ENCODE peak calls at places on chromosomes 4 and X, in ten cellular contexts. One of them, this sample, is unnamed. For H3K4me1, the result is how much of the 10 kb centered on the place peaks cover.

GRCh38 chrX:102832661-102833060 is 104.4 kb upstream of the RAB40AL start:
- DNase-seq in ovary: no peak
- DNase-seq in colonic mucosa: no peak
- DNase-seq in SK-N-SH: peak
- DNase-seq in tibial artery: no peak
- DNase-seq in left lung: no peak
- DNase-seq in thyroid gland: peak
- DNase-seq in A549: peak
- DNase-seq in thoracic aorta: no peak
- DNase-seq in prostate gland: no peak
- DNase-seq in this sample: no peak

GRCh38 chr4:110411599-110412011 is 64.3 kb upstream of the ENPEP start:
- DNase-seq in thoracic aorta: no peak
- DNase-seq in SK-N-SH: peak
- DNase-seq in A549: no peak
- DNase-seq in left lung: no peak
- DNase-seq in ovary: no peak
- DNase-seq in thyroid gland: no peak
- DNase-seq in prostate gland: no peak
- DNase-seq in colonic mucosa: peak
- DNase-seq in tibial artery: no peak
- DNase-seq in this sample: peak

GRCh38 chr4:169024762-169025161 is 14.7 kb upstream of the CBR4 start:
- DNase-seq in SK-N-SH: peak
- DNase-seq in thoracic aorta: no peak
- DNase-seq in A549: peak
- DNase-seq in colonic mucosa: no peak
- DNase-seq in thyroid gland: no peak
- DNase-seq in prostate gland: peak
- DNase-seq in tibial artery: no peak
- DNase-seq in left lung: no peak
- DNase-seq in ovary: no peak
- DNase-seq in this sample: no peak

GRCh38 chr4:80471701-80472100 is 136.2 kb downstream of the CFAP299 start:
- DNase-seq in thyroid gland: peak
- DNase-seq in left lung: peak
- DNase-seq in colonic mucosa: peak
- DNase-seq in SK-N-SH: no peak
- DNase-seq in ovary: no peak
- DNase-seq in prostate gland: peak
- DNase-seq in thoracic aorta: no peak
- DNase-seq in tibial artery: no peak
- DNase-seq in A549: no peak
- DNase-seq in this sample: no peak

GRCh38 chr4:99043346-99043745 is 45.2 kb downstream of the ADH5 start:
- DNase-seq in tibial artery: no peak
- DNase-seq in A549: no peak
- DNase-seq in thoracic aorta: no peak
- DNase-seq in thyroid gland: no peak
- DNase-seq in ovary: no peak
- DNase-seq in prostate gland: no peak
- DNase-seq in left lung: no peak
- DNase-seq in SK-N-SH: no peak
- DNase-seq in colonic mucosa: no peak
- DNase-seq in this sample: no peak

GRCh38 chr4:56374956-56375355 is 12.3 kb downstream of the AASDH start:
- DNase-seq in thyroid gland: no peak
- DNase-seq in SK-N-SH: no peak
- DNase-seq in tibial artery: no peak
- DNase-seq in colonic mucosa: no peak
- DNase-seq in thoracic aorta: no peak
- DNase-seq in A549: no peak
- DNase-seq in prostate gland: no peak
- DNase-seq in ovary: no peak
- DNase-seq in left lung: no peak
- DNase-seq in this sample: no peak

GRCh38 chrX:28609917-28610613 is 22.8 kb downstream of the IL1RAPL1 start:
- DNase-seq in thoracic aorta: no peak
- DNase-seq in prostate gland: peak
- DNase-seq in thyroid gland: peak
- DNase-seq in left lung: no peak
- DNase-seq in colonic mucosa: no peak
- DNase-seq in SK-N-SH: no peak
- DNase-seq in A549: no peak
- DNase-seq in ovary: no peak
- DNase-seq in tibial artery: no peak
- DNase-seq in this sample: no peak

GRCh38 chrX:54301516-54301915 is 56.3 kb downstream of the WNK3 start:
- DNase-seq in SK-N-SH: no peak
- DNase-seq in tibial artery: no peak
- DNase-seq in thyroid gland: no peak
- DNase-seq in ovary: no peak
- DNase-seq in left lung: no peak
- DNase-seq in A549: no peak
- DNase-seq in colonic mucosa: no peak
- DNase-seq in prostate gland: no peak
- DNase-seq in thoracic aorta: no peak
- DNase-seq in this sample: no peak

GRCh38 chrX:140389331-140389730 is 115.5 kb downstream of the SOX3 start:
- DNase-seq in prostate gland: no peak
- DNase-seq in colonic mucosa: no peak
- DNase-seq in left lung: no peak
- DNase-seq in tibial artery: no peak
- DNase-seq in thoracic aorta: no peak
- DNase-seq in SK-N-SH: no peak
- DNase-seq in A549: no peak
- DNase-seq in thyroid gland: no peak
- DNase-seq in ovary: no peak
- DNase-seq in this sample: no peak

GRCh38 chr4:5433196-5433595 is 275.2 kb downstream of the EVC2 start:
- DNase-seq in tibial artery: no peak
- DNase-seq in colonic mucosa: no peak
- DNase-seq in prostate gland: no peak
- DNase-seq in A549: no peak
- DNase-seq in thyroid gland: no peak
- DNase-seq in left lung: no peak
- DNase-seq in thoracic aorta: no peak
- DNase-seq in SK-N-SH: no peak
- DNase-seq in ovary: no peak
- DNase-seq in this sample: no peak

GRCh38 chrX:31545726-31546125 is 473.9 kb upstream of the FTHL17 start:
- DNase-seq in colonic mucosa: no peak
- DNase-seq in ovary: no peak
- DNase-seq in thyroid gland: no peak
- DNase-seq in SK-N-SH: no peak
- DNase-seq in prostate gland: no peak
- DNase-seq in A549: no peak
- DNase-seq in thoracic aorta: no peak
- DNase-seq in left lung: no peak
- DNase-seq in tibial artery: no peak
- DNase-seq in this sample: no peak

GRCh38 chr4:126338572-126338971 is 1023.8 kb downstream of the FAT4 start:
- DNase-seq in SK-N-SH: peak
- DNase-seq in thyroid gland: no peak
- DNase-seq in colonic mucosa: no peak
- DNase-seq in thoracic aorta: no peak
- DNase-seq in prostate gland: no peak
- DNase-seq in ovary: no peak
- DNase-seq in tibial artery: no peak
- DNase-seq in left lung: no peak
- DNase-seq in A549: no peak
- DNase-seq in this sample: no peak

GRCh38 chr4:166538491-166539005 is 665.5 kb downstream of the TLL1 start:
- DNase-seq in ovary: no peak
- DNase-seq in thyroid gland: no peak
- DNase-seq in A549: no peak
- DNase-seq in left lung: no peak
- DNase-seq in prostate gland: no peak
- DNase-seq in SK-N-SH: no peak
- DNase-seq in tibial artery: no peak
- DNase-seq in colonic mucosa: no peak
- DNase-seq in thoracic aorta: no peak
- DNase-seq in this sample: no peak

GRCh38 chr4:114015444-114015899 is 36.0 kb upstream of the ARSJ start:
- DNase-seq in prostate gland: peak
- DNase-seq in left lung: no peak
- DNase-seq in colonic mucosa: no peak
- DNase-seq in ovary: no peak
- DNase-seq in thyroid gland: no peak
- DNase-seq in A549: peak
- DNase-seq in thoracic aorta: no peak
- DNase-seq in tibial artery: no peak
- DNase-seq in SK-N-SH: peak
- DNase-seq in this sample: no peak

GRCh38 chrX:55796496-55796895 is 78.9 kb downstream of the RRAGB start:
- DNase-seq in tibial artery: no peak
- DNase-seq in colonic mucosa: no peak
- DNase-seq in ovary: no peak
- DNase-seq in thoracic aorta: no peak
- DNase-seq in SK-N-SH: no peak
- DNase-seq in A549: no peak
- DNase-seq in prostate gland: peak
- DNase-seq in thyroid gland: no peak
- DNase-seq in left lung: no peak
- DNase-seq in this sample: no peak

GRCh38 chrX:55801811-55802210 is 84.3 kb downstream of the RRAGB start:
- DNase-seq in SK-N-SH: no peak
- DNase-seq in tibial artery: no peak
- DNase-seq in A549: no peak
- DNase-seq in thyroid gland: peak
- DNase-seq in thoracic aorta: no peak
- DNase-seq in ovary: no peak
- DNase-seq in prostate gland: peak
- DNase-seq in left lung: no peak
- DNase-seq in colonic mucosa: no peak
- DNase-seq in this sample: no peak
- H3K27ac ChIP-seq in SK-N-SH: no peak
- H3K27ac ChIP-seq in tibial artery: no peak
- H3K27ac ChIP-seq in A549: no peak
- H3K27ac ChIP-seq in thyroid gland: no peak
- H3K27ac ChIP-seq in thoracic aorta: no peak
- H3K27ac ChIP-seq in ovary: no peak
- H3K27ac ChIP-seq in prostate gland: no peak
- H3K27ac ChIP-seq in left lung: no peak
- H3K27ac ChIP-seq in colonic mucosa: no peak
- H3K27ac ChIP-seq in this sample: no peak

GRCh38 chr4:105147226-105148151 is 813 bp downstream of the TET2 start:
- DNase-seq in thoracic aorta: no peak
- DNase-seq in A549: no peak
- DNase-seq in SK-N-SH: peak
- DNase-seq in prostate gland: peak
- DNase-seq in thyroid gland: peak
- DNase-seq in left lung: peak
- DNase-seq in ovary: peak
- DNase-seq in colonic mucosa: peak
- DNase-seq in tibial artery: no peak
- DNase-seq in this sample: no peak
- H3K4me1 ChIP-seq in thoracic aorta: under half
- H3K4me1 ChIP-seq in A549: under half
- H3K4me1 ChIP-seq in SK-N-SH: under half
- H3K4me1 ChIP-seq in prostate gland: under half
- H3K4me1 ChIP-seq in thyroid gland: under half
- H3K4me1 ChIP-seq in left lung: half or more
- H3K4me1 ChIP-seq in ovary: under half
- H3K4me1 ChIP-seq in colonic mucosa: under half
- H3K4me1 ChIP-seq in tibial artery: under half
- H3K4me1 ChIP-seq in this sample: under half

GRCh38 chr4:184645904-184646610 is 3.2 kb downstream of the CASP3 start:
- DNase-seq in thyroid gland: no peak
- DNase-seq in thoracic aorta: no peak
- DNase-seq in SK-N-SH: no peak
- DNase-seq in left lung: no peak
- DNase-seq in A549: no peak
- DNase-seq in ovary: no peak
- DNase-seq in prostate gland: no peak
- DNase-seq in colonic mucosa: peak
- DNase-seq in tibial artery: no peak
- DNase-seq in this sample: no peak

GRCh38 chr4:184644553-184645307 is 4.5 kb downstream of the CASP3 start:
- DNase-seq in SK-N-SH: no peak
- DNase-seq in tibial artery: no peak
- DNase-seq in left lung: no peak
- DNase-seq in thoracic aorta: no peak
- DNase-seq in thyroid gland: no peak
- DNase-seq in colonic mucosa: no peak
- DNase-seq in A549: no peak
- DNase-seq in ovary: no peak
- DNase-seq in prostate gland: no peak
- DNase-seq in this sample: no peak

GRCh38 chr4:184647391-184648101 is 1.7 kb downstream of the CASP3 start:
- DNase-seq in colonic mucosa: no peak
- DNase-seq in tibial artery: no peak
- DNase-seq in left lung: no peak
- DNase-seq in ovary: no peak
- DNase-seq in A549: no peak
- DNase-seq in thoracic aorta: no peak
- DNase-seq in SK-N-SH: no peak
- DNase-seq in prostate gland: no peak
- DNase-seq in thyroid gland: no peak
- DNase-seq in this sample: no peak

GRCh38 chr4:184641022-184641421 is 8.2 kb downstream of the CASP3 start:
- DNase-seq in A549: no peak
- DNase-seq in tibial artery: no peak
- DNase-seq in SK-N-SH: no peak
- DNase-seq in colonic mucosa: no peak
- DNase-seq in prostate gland: no peak
- DNase-seq in thyroid gland: no peak
- DNase-seq in ovary: no peak
- DNase-seq in thoracic aorta: no peak
- DNase-seq in left lung: no peak
- DNase-seq in this sample: no peak

GRCh38 chr4:184643726-184644125 is 5.5 kb downstream of the CASP3 start:
- DNase-seq in tibial artery: no peak
- DNase-seq in prostate gland: no peak
- DNase-seq in left lung: no peak
- DNase-seq in A549: no peak
- DNase-seq in ovary: no peak
- DNase-seq in thoracic aorta: no peak
- DNase-seq in SK-N-SH: no peak
- DNase-seq in thyroid gland: no peak
- DNase-seq in colonic mucosa: no peak
- DNase-seq in this sample: no peak
- H3K27ac ChIP-seq in tibial artery: no peak
- H3K27ac ChIP-seq in prostate gland: no peak
- H3K27ac ChIP-seq in left lung: no peak
- H3K27ac ChIP-seq in A549: no peak
- H3K27ac ChIP-seq in ovary: no peak
- H3K27ac ChIP-seq in thoracic aorta: peak
- H3K27ac ChIP-seq in SK-N-SH: no peak
- H3K27ac ChIP-seq in thyroid gland: no peak
- H3K27ac ChIP-seq in colonic mucosa: no peak
- H3K27ac ChIP-seq in this sample: no peak

DNA sequence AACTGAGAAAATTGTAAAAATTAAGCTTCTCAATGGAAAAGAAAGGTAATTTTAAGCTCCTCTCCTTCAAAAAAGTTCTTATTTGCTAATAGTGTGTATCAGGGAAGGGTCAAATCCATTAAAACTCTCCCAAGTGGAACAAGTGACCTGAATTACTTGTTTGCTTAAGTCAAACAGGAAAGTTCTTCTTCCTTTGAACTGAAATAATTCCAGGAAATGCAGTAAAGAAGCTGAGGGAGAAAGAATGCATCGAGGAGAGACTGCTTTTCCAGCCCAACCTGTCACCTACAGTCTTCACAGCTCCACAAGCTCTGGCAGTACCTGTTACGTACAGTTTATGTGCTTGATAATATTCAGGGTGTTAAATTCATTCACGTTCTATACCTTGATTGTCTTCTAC is 131.1 kb downstream of the KLHL8 start:
- DNase-seq in SK-N-SH: no peak
- DNase-seq in thoracic aorta: no peak
- DNase-seq in thyroid gland: no peak
- DNase-seq in ovary: no peak
- DNase-seq in A549: no peak
- DNase-seq in colonic mucosa: no peak
- DNase-seq in prostate gland: peak
- DNase-seq in tibial artery: no peak
- DNase-seq in left lung: no peak
- DNase-seq in this sample: no peak
- H3K4me1 ChIP-seq in SK-N-SH: under half
- H3K4me1 ChIP-seq in thoracic aorta: under half
- H3K4me1 ChIP-seq in thyroid gland: half or more
- H3K4me1 ChIP-seq in ovary: under half
- H3K4me1 ChIP-seq in A549: under half
- H3K4me1 ChIP-seq in colonic mucosa: under half
- H3K4me1 ChIP-seq in prostate gland: under half
- H3K4me1 ChIP-seq in tibial artery: under half
- H3K4me1 ChIP-seq in left lung: half or more
- H3K4me1 ChIP-seq in this sample: under half